ENCODE peak calls at places on chromosomes 4 and X, in seven cellular contexts. S, P, O, R, C, A and V are unnamed samples.

GRCh38 chrX:76127341-76127740 is 45.5 kb upstream of the PBDC1 start:
- DNase-seq in S (no peak), P (no peak), O (no peak), R (no peak), C (no peak), A (no peak), V (no peak)

GRCh38 chr4:67810011-67810410 is 55.8 kb upstream of the GNRHR start:
- DNase-seq in S (no peak), P (no peak), O (no peak), R (no peak), C (no peak), A (no peak), V (no peak)

GRCh38 chrX:123860506-123860840 is 620 bp downstream of the XIAP start:
- DNase-seq in S (no peak), P (peak; percentile 29), O (no peak), R (no peak), C (peak; percentile 58), A (no peak), V (peak; percentile 24)

GRCh38 chr4:142406917-142407501 is 439.1 kb downstream of the INPP4B start:
- DNase-seq in S (no peak), P (no peak), O (no peak), R (peak; percentile 50), C (no peak), A (no peak), V (peak; percentile 72)

GRCh38 chrX:72576161-72576896 is 3.7 kb upstream of the HDAC8 start:
- DNase-seq in S (no peak), P (peak; percentile 1), O (peak; percentile 85), R (peak; percentile 81), C (no peak), A (no peak), V (no peak)

GRCh38 chrX:46649421-46650260 is 76.1 kb downstream of the CHST7 start:
- DNase-seq in S (no peak), P (no peak), O (no peak), R (no peak), C (no peak), A (no peak), V (no peak)

GRCh38 chrX:68898661-68899060 is 69.8 kb downstream of the EFNB1 start:
- DNase-seq in S (no peak), P (no peak), O (no peak), R (no peak), C (no peak), A (no peak), V (no peak)

GRCh38 chr4:1463927-1464540 is 57.8 kb upstream of the NKX1-1 start:
- DNase-seq in S (no peak), P (no peak), O (no peak), R (no peak), C (no peak), A (no peak), V (no peak)

GRCh38 chrX:72100824-72101351 is 30.8 kb downstream of the RTL5 start:
- DNase-seq in S (no peak), P (no peak), O (no peak), R (no peak), C (no peak), A (peak; percentile 72), V (peak; percentile 46)

GRCh38 chr4:48649505-48649904 is 130.6 kb downstream of the FRYL start:
- DNase-seq in S (no peak), P (no peak), O (no peak), R (no peak), C (no peak), A (no peak), V (no peak)

GRCh38 chrX:151398346-151398745 is 1.3 kb downstream of the VMA21 start:
- DNase-seq in S (no peak), P (no peak), O (no peak), R (no peak), C (no peak), A (no peak), V (no peak)
- H3K4me3 ChIP-seq in S (peak overlapping the region; percentile 78), P (peak overlapping the region; percentile 79), O (peak overlapping the region; percentile 76), R (no peak overlapping the region), C (no peak overlapping the region), A (no peak overlapping the region), V (peak overlapping the region; percentile 81)

GRCh38 chr4:140426610-140427103 is 791 bp downstream of the CLGN start:
- DNase-seq in S (no peak), P (peak; percentile 3), O (no peak), R (no peak), C (no peak), A (no peak), V (no peak)

GRCh38 chr4:140427919-140428471 is 547 bp upstream of the CLGN start:
- DNase-seq in S (peak; percentile 24), P (peak; percentile 57), O (no peak), R (no peak), C (no peak), A (no peak), V (no peak)

GRCh38 chr4:140423106-140423505 is 4.3 kb downstream of the CLGN start:
- DNase-seq in S (no peak), P (no peak), O (peak; percentile 69), R (peak; percentile 39), C (no peak), A (no peak), V (no peak)

DNA sequence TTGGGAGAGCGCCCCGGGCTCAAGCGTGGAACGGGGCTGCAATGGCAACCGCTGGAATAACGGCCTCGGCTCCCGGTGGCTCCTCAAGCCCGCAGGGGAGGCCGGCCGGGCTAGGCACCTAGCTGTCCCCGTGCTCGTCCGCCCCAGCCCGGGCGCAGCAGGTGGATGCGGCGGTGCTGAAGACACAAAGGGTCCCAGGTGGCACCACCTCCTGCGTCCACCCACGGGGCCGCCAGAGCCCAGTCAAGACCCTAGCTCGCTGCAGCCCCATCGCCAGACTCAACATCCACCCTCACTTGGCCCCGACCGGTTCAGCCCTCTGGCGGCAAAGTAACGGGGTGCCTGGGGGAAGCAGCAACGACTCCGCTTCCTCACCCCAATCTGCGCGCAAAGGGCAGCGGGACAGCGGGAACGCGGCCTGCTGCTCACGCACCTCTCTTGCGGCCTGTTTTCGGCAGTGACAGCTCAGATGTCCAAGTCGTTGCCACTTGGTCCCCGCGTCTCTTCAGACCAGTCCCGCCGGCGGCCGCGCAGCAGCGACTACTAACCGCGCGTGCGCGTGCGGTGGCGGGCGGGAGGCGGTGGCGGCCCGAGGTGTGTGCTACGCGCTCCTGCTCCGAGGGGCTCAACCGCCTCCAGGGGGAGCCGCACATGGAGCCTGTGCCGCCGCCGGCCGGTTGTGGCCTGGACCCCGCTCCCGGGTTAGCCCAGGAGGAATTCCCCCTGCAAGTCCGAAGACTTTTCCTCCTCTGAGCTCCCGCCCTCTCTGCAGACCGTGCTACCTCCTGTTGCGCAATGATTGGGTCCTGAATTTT is at the start of gene CLGN:
- DNase-seq in S (peak; percentile 45), P (peak; percentile 77), O (peak; percentile 31), R (peak; percentile 71), C (peak; percentile 70), A (no peak), V (no peak)
- H3K4me3 ChIP-seq in S (peak within 1 kb of the TSS; percentile 67), P (peak within 1 kb of the TSS; percentile 82), O (peak within 1 kb of the TSS; percentile 64), R (peak within 1 kb of the TSS; percentile 80), C (peak within 1 kb of the TSS; percentile 55), A (peak within 1 kb of the TSS; percentile 48), V (no peak within 1 kb of the TSS)

GRCh38 chr4:153785830-153786721 is 2.8 kb downstream of the SFRP2 start:
- DNase-seq in S (peak; percentile 26), P (peak; percentile 3), O (peak; percentile 70), R (peak; percentile 23), C (no peak), A (no peak), V (peak; percentile 8)
- H3K4me3 ChIP-seq in S (no peak overlapping the region), P (no peak overlapping the region), O (peak overlapping the region; percentile 60), R (no peak overlapping the region), C (no peak overlapping the region), A (no peak overlapping the region), V (no peak overlapping the region)

DNA sequence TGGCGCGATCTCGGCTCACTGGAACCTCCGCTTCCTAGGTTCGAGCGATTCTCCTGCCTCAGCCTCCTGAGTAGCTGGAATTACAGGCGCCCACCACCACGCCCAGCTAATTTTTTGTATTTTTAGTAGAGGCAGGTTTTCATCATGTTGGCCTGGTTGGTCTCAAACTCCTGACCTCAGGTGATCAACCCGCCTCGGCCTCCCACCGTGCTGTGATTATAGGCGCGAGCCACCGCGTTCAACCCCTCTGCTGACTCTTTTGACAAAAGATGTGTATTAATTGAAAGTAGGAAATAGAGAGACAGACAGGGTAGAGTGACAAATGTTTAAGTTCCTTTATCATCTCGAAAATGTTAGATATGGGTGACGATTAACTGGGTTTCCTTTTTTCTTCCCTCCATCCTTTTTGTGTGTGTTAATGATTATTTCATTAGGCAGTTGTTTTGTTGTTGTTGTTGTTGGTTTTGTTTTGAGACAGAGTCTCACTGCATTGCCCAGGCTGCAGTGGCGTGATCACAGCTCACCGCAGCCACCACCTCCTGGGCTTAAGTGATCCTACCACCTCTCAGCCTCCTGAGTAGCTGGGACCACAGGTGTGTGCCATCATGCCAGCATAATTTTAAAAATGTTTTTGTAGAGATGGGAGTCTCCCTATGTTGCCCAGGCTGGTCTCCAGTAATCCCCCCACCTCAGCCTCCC is 79.5 kb downstream of the KDM6A start:
- DNase-seq in S (no peak), P (no peak), O (no peak), R (no peak), C (no peak), A (no peak), V (no peak)
- H3K4me3 ChIP-seq in S (no peak overlapping the region), P (no peak overlapping the region), O (no peak overlapping the region), R (no peak overlapping the region), C (no peak overlapping the region), A (no peak overlapping the region), V (no peak overlapping the region)

DNA sequence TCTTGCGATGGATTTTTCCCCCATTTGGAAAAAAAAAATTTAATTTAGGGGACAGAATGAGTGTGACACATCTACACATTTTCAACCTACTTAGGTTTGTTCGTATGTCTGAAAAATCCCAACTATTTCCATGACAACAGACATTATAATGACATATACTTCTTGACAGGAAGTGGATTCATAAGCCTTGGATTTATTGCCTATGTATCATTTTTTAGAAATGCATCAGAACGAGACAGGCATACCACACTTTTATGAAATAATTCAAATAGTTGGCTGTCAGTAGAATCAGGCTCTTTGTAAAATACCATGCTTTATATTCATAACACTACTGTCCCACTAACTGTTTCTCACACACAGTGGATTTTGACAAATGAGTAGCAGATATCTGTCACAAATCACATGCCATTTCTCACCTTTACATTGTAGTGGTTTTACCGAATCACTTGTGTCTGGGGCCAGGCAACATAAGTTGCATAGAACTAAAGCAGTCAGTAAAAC is 173.2 kb downstream of the BEND2 start:
- DNase-seq in S (no peak), P (no peak), O (no peak), R (no peak), C (no peak), A (no peak), V (no peak)
- H3K4me3 ChIP-seq in S (no peak overlapping the region), P (no peak overlapping the region), O (no peak overlapping the region), R (no peak overlapping the region), C (no peak overlapping the region), A (no peak overlapping the region), V (no peak overlapping the region)

DNA sequence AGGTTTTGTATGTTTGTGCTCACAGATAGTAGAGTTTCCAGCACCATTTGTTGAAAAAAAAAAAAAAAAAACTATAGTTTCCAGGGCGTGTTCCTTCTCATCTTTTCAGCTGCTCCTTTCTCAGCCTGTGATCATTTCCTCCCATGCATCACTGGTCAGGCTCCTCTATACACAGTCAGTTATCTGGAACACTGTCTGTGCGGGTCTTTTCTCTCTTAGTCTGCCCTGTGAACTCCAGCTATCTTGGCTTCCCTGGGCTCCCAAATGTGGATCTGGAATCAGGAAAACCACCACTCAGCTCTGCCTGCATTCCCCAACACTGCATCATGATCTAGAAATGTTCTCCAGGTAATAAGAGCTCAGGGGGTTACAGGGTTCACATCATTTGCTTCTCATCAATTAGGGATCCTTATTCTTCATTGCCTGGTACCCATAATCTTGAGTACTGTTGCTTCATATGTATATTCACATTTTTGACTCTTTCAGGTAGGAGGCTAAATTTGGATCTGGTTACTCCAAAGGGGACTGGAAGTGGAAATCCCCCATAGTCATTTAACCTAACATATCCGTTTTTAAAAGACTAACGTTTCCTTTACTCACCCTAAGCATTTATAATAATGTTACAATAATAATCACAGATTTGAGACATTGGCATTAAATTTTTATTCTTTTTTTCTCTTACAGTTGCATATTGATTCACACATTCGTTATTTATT is 221.8 kb upstream of the KLF3 start:
- DNase-seq in S (no peak), P (no peak), O (no peak), R (no peak), C (no peak), A (no peak), V (no peak)
- H3K4me3 ChIP-seq in S (no peak overlapping the region), P (no peak overlapping the region), O (no peak overlapping the region), R (no peak overlapping the region), C (no peak overlapping the region), A (no peak overlapping the region), V (no peak overlapping the region)